ENCODE peak calls at places on chromosomes 16 and 17, in nine cellular contexts. B is IMR-90, C is HCT116, Y is GM12878, O is H1, F is fibroblast of lung, M is hepatocyte, P is GM23248, Q is A549. X is an unnamed sample.

GRCh38 chr17:46841561-46842379 is 9.6 kb upstream of the WNT9B start:
- DNase-seq in B (no peak), M (peak), F (no peak), Q (no peak), Y (no peak), P (peak), O (peak), C (no peak), X (peak)

GRCh38 chr17:9522074-9522473 is 53.5 kb downstream of the STX8 start:
- DNase-seq in F (peak), B (peak), O (no peak), M (peak), Y (no peak), C (no peak), P (peak), Q (peak), X (peak)

GRCh38 chr17:73806768-73807167 is 162.5 kb upstream of the SDK2 start:
- DNase-seq in B (no peak), M (no peak), O (no peak), F (no peak), Y (no peak), P (no peak), Q (no peak), C (no peak), X (no peak)

GRCh38 chr17:3986939-3987335 is 22.7 kb upstream of the ATP2A3 start:
- DNase-seq in Y (no peak), B (no peak), F (no peak), M (no peak), Q (no peak), C (no peak), O (no peak), P (no peak), X (no peak)

GRCh38 chr16:51243836-51244483 is 92.9 kb upstream of the SALL1 start:
- DNase-seq in M (peak), C (no peak), O (no peak), Y (no peak), F (peak), B (peak), Q (peak), P (no peak), X (no peak)

GRCh38 chr17:388087-388486 is 35.5 kb upstream of the RPH3AL start:
- DNase-seq in C (no peak), P (no peak), Q (no peak), B (no peak), F (no peak), Y (no peak), M (no peak), O (no peak), X (no peak)

GRCh38 chr16:8877894-8878522 is 4.1 kb upstream of the LITAFD start:
- DNase-seq in Q (no peak), O (no peak), M (no peak), F (no peak), P (no peak), B (no peak), Y (no peak), C (no peak), X (no peak)

GRCh38 chr16:47634126-47634525 is 173.0 kb downstream of the PHKB start:
- DNase-seq in P (no peak), O (no peak), Y (no peak), B (no peak), F (no peak), M (no peak), Q (peak), C (no peak), X (no peak)

GRCh38 chr17:57536789-57537523 is 208.1 kb downstream of the CCDC182 start:
- DNase-seq in B (no peak), P (no peak), O (no peak), C (no peak), M (no peak), Q (no peak), F (no peak), Y (no peak), X (no peak)

GRCh38 chr17:57540596-57540995 is 204.5 kb downstream of the CCDC182 start:
- DNase-seq in Y (no peak), C (no peak), O (no peak), Q (no peak), F (no peak), B (no peak), P (no peak), M (no peak), X (no peak)

GRCh38 chr17:57539528-57540301 is 205.4 kb downstream of the CCDC182 start:
- DNase-seq in F (no peak), O (no peak), C (no peak), Y (no peak), B (no peak), M (no peak), Q (no peak), P (no peak), X (no peak)

GRCh38 chr17:57537524-57538410 is 207.3 kb downstream of the CCDC182 start:
- DNase-seq in F (no peak), O (no peak), P (no peak), Q (no peak), M (no peak), C (no peak), Y (no peak), B (no peak), X (peak)

GRCh38 chr17:57538730-57539456 is 206.2 kb downstream of the CCDC182 start:
- DNase-seq in Y (no peak), B (no peak), C (no peak), P (no peak), O (no peak), M (no peak), Q (no peak), F (no peak), X (no peak)
- H3K4me2 ChIP-seq in Y (no peak), B (no peak), C (no peak), P (no peak), O (no peak), M (peak), Q (no peak), F (no peak), X (peak)

GRCh38 chr17:49450181-49450580 is 35.5 kb upstream of the PHB1 start:
- DNase-seq in B (no peak), P (no peak), F (no peak), C (no peak), O (no peak), Q (no peak), M (no peak), Y (no peak), X (no peak)
- H3K4me2 ChIP-seq in B (no peak), P (no peak), F (no peak), C (no peak), O (no peak), Q (no peak), M (no peak), Y (no peak), X (no peak)

DNA sequence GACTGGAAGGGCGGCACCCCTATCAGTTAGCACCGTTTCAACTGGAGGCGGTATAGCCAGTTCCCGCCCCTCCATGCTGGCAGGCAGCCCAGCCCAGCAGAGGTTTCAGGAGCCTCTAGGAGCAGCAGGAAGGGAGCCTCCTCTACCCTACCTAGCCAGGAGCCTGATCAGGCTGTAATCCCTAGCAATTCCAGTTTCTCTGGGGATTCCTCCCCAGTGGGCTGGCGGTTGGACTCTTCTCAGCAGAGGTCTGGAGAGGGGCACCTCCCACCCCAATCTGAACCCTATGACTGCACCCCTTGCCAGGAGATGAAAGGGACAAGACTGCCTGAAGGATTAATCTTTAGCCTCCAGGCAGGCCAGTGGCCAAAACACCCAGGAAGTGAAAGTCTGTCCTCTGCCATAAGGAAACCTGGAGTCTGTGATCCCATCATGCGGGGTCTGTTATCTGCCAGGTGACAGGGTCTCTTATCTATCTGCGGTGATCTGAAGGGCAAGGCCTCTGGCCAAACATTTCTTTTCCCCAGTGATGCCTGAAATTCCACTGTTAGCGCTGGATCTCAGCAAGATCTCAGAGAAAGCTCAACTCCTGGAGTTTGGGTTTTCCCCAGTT is 4.9 kb upstream of the CDH1 start:
- DNase-seq in Q (peak), C (peak), B (no peak), P (no peak), F (peak), O (peak), M (peak), Y (no peak), X (peak)
- H3K4me2 ChIP-seq in Q (peak), C (peak), B (no peak), P (no peak), F (no peak), O (peak), M (peak), Y (no peak), X (no peak)

DNA sequence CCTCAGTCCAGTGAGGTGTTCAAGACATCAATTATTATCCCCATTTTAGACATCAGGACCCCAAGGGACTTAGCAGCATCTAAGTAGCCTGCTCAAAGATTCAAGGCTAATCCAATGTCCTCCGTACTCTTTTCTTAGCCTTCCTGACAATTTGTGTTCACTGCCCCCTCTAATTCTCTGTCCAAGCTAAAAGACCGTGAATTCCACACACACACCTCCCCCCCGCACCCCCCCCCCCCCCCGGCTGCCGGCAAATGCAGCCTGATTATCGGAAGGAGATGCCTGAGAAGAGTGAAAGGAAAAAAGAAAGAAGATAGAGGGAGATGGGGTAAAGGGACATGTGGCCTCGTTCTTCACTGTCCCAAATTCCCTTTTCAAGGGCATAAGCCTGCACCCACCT is 58.1 kb upstream of the NLK start:
- DNase-seq in C (no peak), F (no peak), M (no peak), B (no peak), Y (no peak), Q (no peak), O (no peak), P (no peak), X (no peak)
- H3K4me2 ChIP-seq in C (no peak), F (no peak), M (no peak), B (no peak), Y (peak), Q (no peak), O (no peak), P (no peak), X (no peak)

DNA sequence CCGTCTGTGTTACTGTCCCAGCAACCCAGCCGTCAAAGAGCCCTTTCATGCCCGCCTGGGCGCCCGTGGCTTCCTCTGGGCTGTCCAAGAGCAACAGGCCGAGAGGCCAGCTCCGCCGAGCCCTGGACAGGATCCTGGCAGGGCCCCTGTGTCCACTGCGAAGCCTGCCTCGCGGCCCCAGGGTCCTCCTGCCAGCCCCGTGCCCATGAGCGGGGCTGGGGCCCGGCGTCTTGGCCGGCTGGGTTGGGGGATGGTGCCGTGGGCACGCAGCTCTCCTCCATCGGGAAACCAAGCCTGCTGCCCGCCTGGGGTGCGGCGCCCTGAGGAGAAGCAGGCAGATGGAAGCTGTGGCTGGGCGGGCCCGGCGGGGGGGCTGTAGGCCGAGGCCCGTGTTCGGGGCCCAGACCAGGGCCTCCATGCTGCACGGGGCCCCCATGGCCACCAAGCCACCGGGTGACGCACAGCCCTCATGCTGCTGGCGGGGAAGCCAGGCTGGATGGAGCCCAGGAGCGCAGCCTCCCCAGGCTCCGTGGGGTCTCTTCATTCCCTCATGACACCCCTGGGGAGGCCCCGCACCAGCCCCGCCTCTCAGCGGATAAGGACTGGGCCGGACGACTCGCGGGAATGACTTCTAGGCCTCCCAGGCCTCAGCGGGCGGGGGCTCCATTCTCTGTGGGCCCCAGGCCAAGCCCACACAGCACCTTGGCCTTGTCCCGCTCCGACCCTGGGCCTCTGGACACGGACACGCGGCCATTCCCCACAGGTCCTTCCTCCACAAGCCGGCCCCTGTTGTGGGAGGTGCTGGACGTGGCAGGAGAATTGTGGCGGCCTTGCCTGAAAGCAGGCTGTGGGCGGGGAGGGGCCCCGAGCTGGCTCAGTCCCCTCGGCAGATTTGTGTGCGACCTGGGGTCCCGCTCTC is at the start of gene C1QTNF8:
- DNase-seq in B (no peak), O (no peak), M (no peak), Q (no peak), F (no peak), C (no peak), P (no peak), Y (no peak), X (no peak)
- H3K4me2 ChIP-seq in B (no peak), O (no peak), M (no peak), Q (no peak), F (no peak), C (peak), P (no peak), Y (no peak), X (no peak)

GRCh38 chr17:39277110-39277509 is 51.4 kb upstream of the STAC2 start:
- DNase-seq in O (no peak), F (no peak), P (no peak), Q (no peak), M (no peak), B (no peak), Y (peak), C (no peak), X (no peak)

GRCh38 chr17:39283896-39284295 is 58.2 kb upstream of the STAC2 start:
- DNase-seq in F (no peak), M (no peak), Q (no peak), O (no peak), C (no peak), B (no peak), Y (no peak), P (peak), X (no peak)

GRCh38 chr17:39276113-39276512 is 50.4 kb upstream of the STAC2 start:
- DNase-seq in M (no peak), B (no peak), Y (no peak), F (no peak), O (no peak), Q (no peak), C (no peak), P (no peak), X (no peak)

GRCh38 chr17:39283098-39283497 is 57.4 kb upstream of the STAC2 start:
- DNase-seq in Y (no peak), P (no peak), M (no peak), B (no peak), F (no peak), C (no peak), Q (no peak), O (no peak), X (no peak)

DNA sequence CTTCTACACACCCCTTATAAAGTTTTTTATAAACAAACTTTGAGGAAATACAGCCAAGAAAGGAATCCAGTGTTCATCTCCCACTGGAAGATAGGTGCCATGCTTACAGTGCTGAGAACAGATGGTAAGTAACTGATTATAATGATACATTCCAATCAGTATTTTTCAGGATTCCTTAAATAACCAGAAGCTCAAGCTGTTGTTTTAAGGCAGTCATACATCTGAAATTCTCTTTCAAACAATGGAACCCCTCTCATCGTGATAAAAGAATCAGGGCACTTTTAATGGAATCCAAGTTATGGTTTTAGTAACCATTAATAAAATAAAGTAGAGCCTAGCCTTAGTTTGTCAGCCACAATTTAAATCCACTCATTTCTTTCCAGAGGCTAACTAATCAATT is 56.1 kb upstream of the STAC2 start:
- DNase-seq in P (peak), Y (no peak), F (peak), Q (no peak), O (no peak), B (peak), C (no peak), M (no peak), X (no peak)
- H3K4me2 ChIP-seq in P (peak), Y (no peak), F (no peak), Q (no peak), O (no peak), B (no peak), C (no peak), M (no peak), X (no peak)

GRCh38 chr16:49800441-49800840 is 55.5 kb downstream of the ZNF423 start:
- DNase-seq in O (no peak), F (no peak), Q (no peak), M (no peak), P (no peak), Y (no peak), C (no peak), B (no peak), X (no peak)

GRCh38 chr16:49799172-49799571 is 56.7 kb downstream of the ZNF423 start:
- DNase-seq in Q (no peak), Y (no peak), O (no peak), C (no peak), P (no peak), F (peak), M (no peak), B (no peak), X (peak)

GRCh38 chr16:49795513-49795912 is 60.4 kb downstream of the ZNF423 start:
- DNase-seq in Y (no peak), B (no peak), C (no peak), P (no peak), Q (no peak), F (no peak), M (no peak), O (no peak), X (peak)

GRCh38 chr16:49800876-49801275 is 55.0 kb downstream of the ZNF423 start:
- DNase-seq in P (no peak), Q (no peak), C (no peak), Y (peak), B (no peak), M (no peak), F (no peak), O (no peak), X (no peak)

GRCh38 chr16:49801290-49801689 is 54.6 kb downstream of the ZNF423 start:
- DNase-seq in O (no peak), M (no peak), B (no peak), C (no peak), Y (no peak), P (no peak), Q (no peak), F (no peak), X (no peak)
- H3K4me2 ChIP-seq in O (no peak), M (no peak), B (no peak), C (no peak), Y (peak), P (no peak), Q (no peak), F (no peak), X (no peak)

DNA sequence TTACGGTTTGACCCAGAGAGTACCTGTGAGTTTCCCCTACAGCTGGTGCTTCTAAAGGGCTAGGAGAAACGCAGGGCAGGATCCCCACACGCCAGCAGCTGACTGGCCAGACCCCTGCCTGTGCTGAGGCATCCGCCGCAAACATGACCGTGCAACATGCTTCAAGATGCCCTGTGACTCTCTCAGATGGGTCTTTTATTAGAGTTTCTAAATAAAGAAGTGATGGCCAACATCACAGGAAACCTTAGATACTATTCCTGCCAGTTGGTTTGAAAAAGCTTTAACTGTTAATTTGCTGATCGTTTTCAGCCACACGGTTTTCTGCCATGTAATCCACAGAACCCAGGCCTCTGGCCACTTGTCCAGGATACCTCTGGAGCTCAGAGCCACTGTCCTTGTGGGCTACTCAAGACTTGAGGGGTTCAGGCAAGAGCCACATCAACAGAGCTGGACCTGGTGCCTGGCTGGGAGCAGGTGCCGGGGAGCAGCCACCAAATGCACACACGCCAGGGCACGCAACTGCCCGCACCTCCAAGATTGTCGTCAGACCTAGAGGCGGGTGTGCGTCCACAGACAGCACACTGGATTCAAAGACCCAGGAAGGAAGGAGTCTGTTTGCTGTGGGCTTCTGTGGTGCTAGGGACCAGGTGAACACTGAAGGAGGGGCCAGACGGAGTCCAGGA is 118.4 kb downstream of the ZNF778 start:
- DNase-seq in O (no peak), C (no peak), B (no peak), Q (no peak), F (no peak), P (no peak), Y (no peak), M (no peak), X (no peak)
- H3K4me2 ChIP-seq in O (no peak), C (no peak), B (no peak), Q (no peak), F (no peak), P (no peak), Y (peak), M (no peak), X (no peak)

GRCh38 chr16:4026854-4027253 is 89.4 kb downstream of the ADCY9 start:
- DNase-seq in B (no peak), F (no peak), C (no peak), P (no peak), M (no peak), Q (no peak), Y (no peak), O (no peak), X (no peak)

GRCh38 chr16:4033951-4034350 is 82.3 kb downstream of the ADCY9 start:
- DNase-seq in Y (no peak), P (no peak), Q (no peak), C (no peak), F (no peak), M (no peak), B (no peak), O (no peak), X (no peak)

GRCh38 chr16:4032768-4033167 is 83.5 kb downstream of the ADCY9 start:
- DNase-seq in O (no peak), M (no peak), Y (no peak), P (peak), B (peak), F (peak), C (no peak), Q (no peak), X (no peak)

GRCh38 chr16:4028144-4028543 is 88.1 kb downstream of the ADCY9 start:
- DNase-seq in F (no peak), Q (no peak), M (no peak), C (no peak), Y (no peak), B (no peak), O (no peak), P (no peak), X (no peak)

DNA sequence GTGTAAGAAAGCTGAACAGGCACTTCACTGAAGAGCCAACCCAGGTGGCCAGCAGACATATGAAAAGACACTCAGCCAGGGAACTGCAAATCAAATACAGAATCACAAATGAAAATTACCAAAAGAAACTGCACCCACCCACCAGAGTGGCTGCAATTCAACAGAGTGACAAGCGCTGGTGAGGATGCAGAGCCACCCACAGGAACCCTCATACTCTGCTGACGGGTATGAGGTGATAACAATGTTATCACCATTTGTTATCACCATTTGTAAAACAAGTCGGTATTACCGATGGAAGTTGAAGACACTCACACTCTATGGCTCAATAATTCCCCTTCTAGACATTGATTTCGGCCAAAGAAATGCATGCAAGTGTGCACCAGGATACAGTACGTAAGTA is 86.4 kb downstream of the ADCY9 start:
- DNase-seq in Y (no peak), C (no peak), P (no peak), M (no peak), F (no peak), Q (no peak), B (no peak), O (no peak), X (no peak)
- H3K4me2 ChIP-seq in Y (no peak), C (no peak), P (no peak), M (no peak), F (no peak), Q (no peak), B (no peak), O (no peak), X (no peak)